ENCODE peak calls at places on chromosomes 3 and 15, in six cellular contexts. O is left ventricle myocardium inferior, F is stomach, T is aorta, H is cardiac muscle cell, X is lung. M is an unnamed sample. For H3K4me1, the result is how much of the 10 kb centered on the place peaks cover.

GRCh38 chr15:77673801-77674317 is 41.1 kb upstream of the LINGO1 start:
- DNase-seq in O (no peak), F (no peak), T (no peak), H (no peak), X (no peak), M (no peak)

GRCh38 chr15:23422946-23423708 is 23.9 kb downstream of the GOLGA6L2 start:
- DNase-seq in O (no peak), F (no peak), T (no peak), H (peak), X (no peak), M (no peak)

GRCh38 chr3:174159629-174160028 is 699.5 kb upstream of the NAALADL2 start:
- DNase-seq in O (no peak), F (no peak), T (no peak), H (no peak), X (no peak), M (no peak)

GRCh38 chr3:63964287-63965073 is 52.3 kb upstream of the SCAANT1 start:
- DNase-seq in O (no peak), F (no peak), T (no peak), H (no peak), X (peak), M (no peak)

GRCh38 chr3:23650371-23651140 is 155.2 kb upstream of the UBE2E1 start:
- DNase-seq in O (no peak), F (no peak), T (no peak), H (peak), X (no peak), M (no peak)

GRCh38 chr3:188584958-188585689 is 431.2 kb downstream of the LPP start:
- DNase-seq in O (no peak), F (no peak), T (no peak), H (peak), X (no peak), M (no peak)

GRCh38 chr15:58381696-58382095 is 50.1 kb upstream of the LIPC start:
- DNase-seq in O (no peak), F (no peak), T (no peak), H (no peak), X (no peak), M (no peak)

GRCh38 chr15:65038428-65038827 is 6.8 kb upstream of the SLC51B start:
- DNase-seq in O (no peak), F (no peak), T (no peak), H (no peak), X (no peak), M (no peak)

GRCh38 chr3:42667096-42667522 is 13.6 kb downstream of the ZBTB47 start:
- DNase-seq in O (no peak), F (no peak), T (no peak), H (no peak), X (no peak), M (no peak)

GRCh38 chr3:18111702-18112311 is 313.3 kb downstream of the SATB1 start:
- DNase-seq in O (peak), F (no peak), T (no peak), H (peak), X (no peak), M (no peak)

GRCh38 chr15:41424809-41425208 is 7.9 kb downstream of the RTF1 start:
- DNase-seq in O (no peak), F (no peak), T (no peak), H (no peak), X (no peak), M (no peak)

GRCh38 chr3:46353639-46354410 is at the start of gene CCR2:
- DNase-seq in O (no peak), F (no peak), T (no peak), H (no peak), X (no peak), M (no peak)

GRCh38 chr15:57312006-57312322 is 64.3 kb upstream of the CGNL1 start:
- DNase-seq in O (no peak), F (no peak), T (no peak), H (no peak), X (no peak), M (no peak)

GRCh38 chr3:53194218-53195065 is 33.4 kb downstream of the PRKCD start:
- DNase-seq in O (peak), F (no peak), T (peak), H (peak), X (no peak), M (peak)

GRCh38 chr3:54988302-54989022 is 60.6 kb upstream of the LRTM1 start:
- DNase-seq in O (peak), F (no peak), T (peak), H (peak), X (no peak), M (peak)

GRCh38 chr3:183324083-183324482 is 71.0 kb downstream of the B3GNT5 start:
- DNase-seq in O (no peak), F (no peak), T (no peak), H (peak), X (no peak), M (no peak)

GRCh38 chr3:53328750-53329149 is 18.6 kb downstream of the DCP1A start:
- DNase-seq in O (no peak), F (no peak), T (no peak), H (peak), X (no peak), M (no peak)

GRCh38 chr15:59941612-59942011 is 62.5 kb upstream of the FOXB1 start:
- DNase-seq in O (no peak), F (no peak), T (no peak), H (no peak), X (no peak), M (no peak)

DNA sequence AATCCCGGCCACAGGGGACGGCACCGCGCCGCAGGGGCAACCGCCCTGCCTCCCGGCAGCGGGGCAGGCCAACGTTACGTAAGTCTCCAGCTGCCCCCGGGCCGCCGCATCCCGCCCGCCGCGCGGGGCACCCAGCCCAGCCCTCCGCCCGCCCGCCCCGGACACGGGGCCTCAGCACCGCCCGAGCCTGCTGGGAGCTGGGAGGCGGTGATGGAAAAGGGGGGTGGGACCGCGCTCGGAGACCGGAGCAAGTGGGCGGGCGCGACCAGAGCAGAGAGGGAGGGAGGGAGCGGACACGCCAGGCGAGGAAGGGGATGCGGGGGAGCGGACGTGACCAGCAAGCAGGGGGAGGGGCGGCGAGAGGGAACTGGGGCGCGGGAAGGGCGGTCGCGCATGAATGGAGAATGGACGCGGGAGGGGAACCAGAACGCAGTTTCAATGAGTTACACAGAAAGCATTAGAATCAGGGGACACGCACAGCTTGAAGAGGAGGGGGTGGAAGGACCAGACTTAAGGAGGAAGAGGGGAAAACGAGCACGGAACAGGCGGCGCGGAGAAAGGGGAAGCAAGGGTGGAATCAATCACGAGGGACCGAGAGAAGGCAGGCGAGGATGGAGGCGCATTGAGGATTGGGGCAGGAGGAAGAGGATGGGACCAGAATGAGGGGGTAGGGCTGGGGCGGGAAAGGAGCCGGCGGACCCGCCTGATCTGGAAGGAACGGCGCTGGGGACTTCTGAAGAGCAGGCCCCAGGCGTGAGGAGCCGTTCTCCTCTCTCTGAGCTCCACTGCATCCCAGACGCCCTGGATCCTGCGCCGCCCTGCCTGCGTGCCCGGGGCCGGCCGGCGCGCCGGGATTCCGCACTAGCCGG is 559 bp downstream of the PKM start:
- DNase-seq in O (peak), F (peak), T (peak), H (peak), X (peak), M (peak)
- H3K4me1 ChIP-seq in O (half or more), F (half or more), T (under half), H (under half), X (under half), M (under half)

GRCh38 chr3:127786358-127787070 is 35.8 kb downstream of the MGLL start:
- DNase-seq in O (peak), F (peak), T (peak), H (peak), X (peak), M (peak)
- H3K4me1 ChIP-seq in O (half or more), F (under half), T (under half), H (under half), X (under half), M (half or more)

GRCh38 chr3:31976302-31976701 is 4.8 kb downstream of the OSBPL10 start:
- DNase-seq in O (no peak), F (no peak), T (no peak), H (no peak), X (no peak), M (no peak)
- H3K4me1 ChIP-seq in O (under half), F (under half), T (under half), H (under half), X (under half), M (under half)

GRCh38 chr15:100291106-100291505 is 50.7 kb downstream of the ADAMTS17 start:
- DNase-seq in O (no peak), F (no peak), T (no peak), H (peak), X (no peak), M (no peak)

GRCh38 chr15:100295939-100296338 is 45.8 kb downstream of the ADAMTS17 start:
- DNase-seq in O (no peak), F (no peak), T (no peak), H (no peak), X (peak), M (no peak)

GRCh38 chr15:100297812-100298211 is 44.0 kb downstream of the ADAMTS17 start:
- DNase-seq in O (no peak), F (no peak), T (no peak), H (no peak), X (no peak), M (no peak)

DNA sequence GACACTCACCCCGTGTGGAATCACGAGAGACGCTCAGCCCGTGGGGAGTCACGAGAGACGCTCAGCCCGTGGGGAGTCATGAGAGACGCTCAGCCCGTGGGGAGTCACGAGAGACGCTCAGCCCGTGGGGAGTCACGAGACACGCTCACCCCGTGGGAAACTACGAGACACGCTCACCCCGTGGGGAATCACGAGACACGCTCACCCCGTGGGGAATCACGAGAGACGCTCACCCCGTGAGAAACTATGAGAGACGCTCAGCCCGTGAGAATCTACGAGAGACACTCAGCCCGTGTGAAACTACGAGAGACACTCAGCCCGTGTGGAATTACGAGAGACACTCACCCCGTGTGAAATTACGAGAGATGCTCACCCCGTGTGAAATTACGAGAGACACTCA is 49.8 kb downstream of the ADAMTS17 start:
- DNase-seq in O (no peak), F (no peak), T (no peak), H (no peak), X (no peak), M (no peak)
- H3K4me1 ChIP-seq in O (under half), F (under half), T (under half), H (under half), X (under half), M (under half)

DNA sequence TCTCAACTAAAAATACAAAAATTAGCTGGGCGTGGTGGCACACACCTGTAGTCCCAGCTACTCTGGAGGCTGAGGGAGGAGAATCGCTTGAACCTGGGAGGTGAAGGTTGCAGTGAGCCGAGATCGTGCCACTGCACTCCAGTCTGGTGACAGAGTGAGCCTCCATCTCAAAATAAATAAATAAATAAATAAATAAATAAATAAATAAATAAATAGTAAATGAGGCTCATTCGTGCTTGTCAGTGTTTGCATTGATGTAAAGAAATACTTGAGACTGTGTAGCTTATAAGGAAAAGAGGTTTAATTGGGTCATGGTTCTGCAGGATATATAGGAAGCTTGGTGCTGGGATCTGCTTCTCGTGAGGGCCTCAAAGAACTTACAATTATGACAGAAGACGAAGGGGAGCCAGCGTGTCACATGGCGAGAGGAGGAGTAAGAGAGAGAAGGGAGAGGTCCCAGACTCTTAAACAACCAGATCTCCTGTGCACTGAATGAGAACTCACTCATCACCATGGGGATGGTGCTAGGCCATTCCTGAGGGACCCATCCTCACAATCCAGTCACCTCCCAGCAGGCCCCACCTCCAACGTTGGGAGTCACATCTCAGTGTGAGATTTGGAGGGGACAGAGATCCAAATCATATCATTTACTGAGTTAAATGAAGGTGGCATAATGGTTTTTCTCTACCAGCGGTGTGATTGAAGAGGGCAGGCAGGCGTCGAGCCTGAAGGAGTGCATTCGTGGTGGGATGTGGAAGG is 104.5 kb downstream of the FNDC3B start:
- DNase-seq in O (no peak), F (no peak), T (no peak), H (no peak), X (no peak), M (no peak)
- H3K4me1 ChIP-seq in O (half or more), F (under half), T (under half), H (half or more), X (under half), M (under half)